ENCODE peak calls at places on chromosome 17, in five cellular contexts. H, O, F, C and I are unnamed samples.

GRCh38 chr17:67244621-67245072 is 349 bp downstream of the HELZ start:
- DNase-seq in F (no peak), C (peak; percentile 28), O (no peak), H (no peak), I (no peak)

GRCh38 chr17:73743802-73744201 is 99.6 kb upstream of the SDK2 start:
- DNase-seq in O (no peak), F (no peak), H (no peak), C (no peak), I (no peak)

GRCh38 chr17:47188266-47188665 is 829 bp downstream of the CDC27 start:
- DNase-seq in H (no peak), C (no peak), O (no peak), F (peak; percentile 73), I (no peak)

GRCh38 chr17:7703584-7704574 is 1.1 kb upstream of the EFNB3 start:
- DNase-seq in H (no peak), O (peak; percentile 52), F (no peak), C (no peak), I (no peak)

GRCh38 chr17:32444301-32445074 is at the start of gene PSMD11:
- DNase-seq in O (peak; percentile 96), H (peak; percentile 92), C (peak; percentile 98), F (peak; percentile 95), I (peak; percentile 94)

GRCh38 chr17:5237541-5238016 is 2.9 kb upstream of the SCIMP start:
- DNase-seq in O (no peak), H (peak; percentile 65), C (peak; percentile 63), F (peak; percentile 50), I (peak; percentile 89)

GRCh38 chr17:66673668-66674276 is 161.1 kb upstream of the CACNG5 start:
- DNase-seq in H (peak; percentile 72), O (peak; percentile 59), C (peak; percentile 43), F (peak; percentile 72), I (peak; percentile 81)

GRCh38 chr17:60392845-60393702 is 1.1 kb upstream of the USP32 start:
- DNase-seq in C (peak; percentile 58), O (peak; percentile 33), H (peak; percentile 24), F (peak; percentile 60), I (no peak)

GRCh38 chr17:13134106-13134505 is 116.3 kb upstream of the ELAC2 start:
- DNase-seq in F (no peak), C (no peak), O (no peak), H (no peak), I (no peak)

GRCh38 chr17:4109424-4109823 is 33.4 kb downstream of the ZZEF1 start:
- DNase-seq in H (no peak), F (no peak), O (no peak), C (no peak), I (no peak)

GRCh38 chr17:51165680-51166197 is 472 bp upstream of the NME2 start:
- DNase-seq in H (no peak), O (no peak), C (no peak), F (peak; percentile 22), I (no peak)

GRCh38 chr17:18978050-18978449 is 26.1 kb downstream of the SLC5A10 start:
- DNase-seq in O (no peak), F (no peak), H (no peak), C (no peak), I (no peak)

GRCh38 chr17:81037783-81038733 is 3.1 kb downstream of the BAIAP2 start:
- DNase-seq in H (no peak), C (peak; percentile 48), O (no peak), F (no peak), I (no peak)

GRCh38 chr17:57228921-57229320 is 27.4 kb upstream of the MSI2 start:
- DNase-seq in O (no peak), F (no peak), C (no peak), H (no peak), I (no peak)

GRCh38 chr17:77887464-77888241 is 70.8 kb upstream of the TNRC6C start:
- DNase-seq in C (peak; percentile 77), F (peak; percentile 76), H (no peak), O (peak; percentile 64), I (peak; percentile 97)
- TF ChIP-seq POLR2A in C (no peak), F (no peak), H (no peak), O (no peak), I (no peak)

GRCh38 chr17:16986391-16986790 is 14.5 kb upstream of the TNFRSF13B start:
- DNase-seq in C (no peak), O (no peak), H (no peak), F (peak; percentile 52), I (no peak)

GRCh38 chr17:16987830-16988601 is 16.1 kb upstream of the TNFRSF13B start:
- DNase-seq in C (peak; percentile 72), F (peak; percentile 75), O (peak; percentile 39), H (no peak), I (peak; percentile 92)

GRCh38 chr17:16989230-16989952 is 17.5 kb upstream of the TNFRSF13B start:
- DNase-seq in F (no peak), H (no peak), C (no peak), O (no peak), I (no peak)

GRCh38 chr17:16988749-16989229 is 16.9 kb upstream of the TNFRSF13B start:
- DNase-seq in C (no peak), H (no peak), F (no peak), O (no peak), I (peak; percentile 80)

DNA sequence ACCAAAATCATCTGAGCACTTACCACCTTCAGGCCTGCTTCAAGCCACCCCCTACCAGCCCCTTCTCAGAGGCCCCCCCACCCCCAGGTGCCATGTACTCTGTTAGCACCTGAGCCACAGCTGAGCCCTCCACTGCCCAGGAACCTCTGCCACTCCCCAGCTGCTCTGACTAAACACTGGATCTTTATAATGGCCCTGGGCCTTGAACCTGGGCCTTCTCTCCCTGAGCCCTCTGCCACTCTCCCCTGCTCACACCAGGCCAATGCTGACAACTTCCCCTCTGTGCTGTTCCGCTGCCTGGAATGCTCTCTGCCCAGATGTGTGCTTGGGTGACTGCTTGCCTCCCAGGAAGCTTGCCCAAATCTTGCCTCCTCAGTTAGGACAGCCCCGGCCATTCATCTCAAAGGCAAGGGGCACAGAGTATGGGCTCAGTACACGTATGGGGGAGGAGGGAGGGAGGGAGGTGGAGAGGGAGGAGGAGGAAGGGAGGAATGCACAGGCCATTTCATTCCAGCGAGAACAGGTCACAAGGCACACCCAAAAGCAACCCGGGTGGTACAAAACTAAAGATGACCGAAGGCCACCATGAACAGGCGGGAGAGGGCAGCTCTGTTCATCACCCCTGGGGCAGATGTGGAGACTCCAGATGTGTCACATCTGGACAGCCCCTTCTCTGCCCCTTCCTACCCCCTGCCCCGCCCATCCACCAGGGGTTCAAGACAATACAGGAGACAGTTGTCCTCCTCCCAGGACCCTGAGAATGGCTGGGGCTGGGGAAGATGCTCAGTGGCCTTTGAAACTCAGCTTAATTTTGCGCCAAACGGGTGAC is 15.3 kb upstream of the TNFRSF13B start:
- DNase-seq in H (no peak), O (no peak), C (no peak), F (no peak), I (no peak)
- TF ChIP-seq POLR2A in H (no peak), O (no peak), C (no peak), F (no peak), I (no peak)

GRCh38 chr17:17824119-17824779 is 12.5 kb downstream of the SREBF1 start:
- DNase-seq in C (peak; percentile 60), O (no peak), H (no peak), F (no peak), I (no peak)

GRCh38 chr17:17823433-17824118 is 13.2 kb downstream of the SREBF1 start:
- DNase-seq in C (peak; percentile 91), F (peak; percentile 61), H (peak; percentile 56), O (peak; percentile 86), I (peak; percentile 97)

GRCh38 chr17:17820457-17821158 is 16.2 kb downstream of the SREBF1 start:
- DNase-seq in F (no peak), H (no peak), C (no peak), O (no peak), I (no peak)

GRCh38 chr17:17820046-17820445 is 16.7 kb downstream of the SREBF1 start:
- DNase-seq in H (no peak), O (no peak), C (no peak), F (no peak), I (no peak)

GRCh38 chr17:17822189-17822978 is 14.4 kb downstream of the SREBF1 start:
- DNase-seq in C (peak; percentile 93), F (peak; percentile 87), O (no peak), H (no peak), I (no peak)
- TF ChIP-seq POLR2A in C (no peak), F (no peak), O (no peak), H (no peak), I (no peak)

GRCh38 chr17:77493238-77493812 is 352.6 kb downstream of the SEC14L1 start:
- DNase-seq in H (no peak), F (no peak), C (no peak), O (no peak), I (no peak)

GRCh38 chr17:77496401-77496801 is 355.6 kb downstream of the SEC14L1 start:
- DNase-seq in C (no peak), O (no peak), H (no peak), F (no peak), I (peak; percentile 82)

GRCh38 chr17:77495575-77495974 is 354.8 kb downstream of the SEC14L1 start:
- DNase-seq in H (no peak), C (no peak), F (no peak), O (no peak), I (no peak)

GRCh38 chr17:77493901-77494663 is 353.3 kb downstream of the SEC14L1 start:
- DNase-seq in H (no peak), C (no peak), F (no peak), O (no peak), I (peak; percentile 67)

DNA sequence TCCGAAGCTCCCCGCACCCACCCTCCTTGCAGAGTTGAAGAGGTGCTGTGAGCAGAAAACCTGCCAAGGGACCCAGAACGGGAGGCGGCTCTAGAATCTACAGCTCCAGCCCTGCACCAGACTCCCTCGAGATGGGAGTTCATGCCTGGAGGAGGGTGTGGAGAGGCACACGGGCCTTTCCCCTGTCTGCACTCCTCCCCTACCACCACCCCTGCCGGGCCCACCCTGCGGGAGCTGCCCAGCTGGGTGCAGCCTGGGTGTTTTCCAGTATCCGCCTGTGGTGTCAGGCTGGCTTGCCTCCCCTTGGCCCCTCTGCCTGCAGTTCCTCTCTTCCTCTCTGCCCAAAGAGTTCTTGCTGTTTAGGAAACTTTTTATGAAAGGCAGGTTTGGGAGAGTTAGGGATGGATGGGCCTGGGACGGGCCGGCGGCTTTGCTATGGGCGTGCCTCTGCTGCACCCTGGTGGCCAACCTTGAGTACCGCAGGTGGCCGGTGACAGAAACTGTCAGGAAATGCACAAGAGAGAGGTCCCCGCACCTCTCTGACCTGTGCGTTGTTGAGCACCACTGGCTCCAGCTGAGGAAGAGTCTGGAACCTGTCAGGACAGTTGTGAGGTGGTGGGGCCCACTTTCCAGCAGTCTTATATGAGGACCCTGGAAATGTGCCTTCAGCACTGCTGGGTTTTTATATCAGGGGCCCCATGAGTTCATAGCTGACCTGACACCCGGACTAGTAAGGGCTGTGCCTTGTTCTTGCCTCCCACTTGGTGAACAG is 354.1 kb downstream of the SEC14L1 start:
- DNase-seq in H (peak; percentile 45), O (peak; percentile 63), F (peak; percentile 68), C (peak; percentile 73), I (peak; percentile 79)
- TF ChIP-seq POLR2A in H (no peak), O (no peak), F (no peak), C (no peak), I (no peak)

GRCh38 chr17:59154335-59154720 is 658 bp downstream of the SKA2 start:
- DNase-seq in C (peak; percentile 54), F (peak; percentile 39), H (no peak), O (peak; percentile 26), I (peak; percentile 27)
- TF ChIP-seq POLR2A in C (no peak), F (no peak), H (no peak), O (no peak), I (no peak)